ENCODE peak calls at places on chromosomes 6 and 20, in six cellular contexts. K is CD4-positive, CD25-positive, alpha-beta regulatory T cell; Z is prostate gland; F is naive thymus-derived CD4-positive, alpha-beta T cell; P is CD4-positive, alpha-beta memory T cell; B is psoas muscle. V is an unnamed sample. For H3K36me3, the result is how much of the 10 kb centered on the place peaks cover.

GRCh38 chr6:169827372-169827771 is 76.0 kb downstream of the ERMARD start:
- DNase-seq in K (no peak), Z (no peak), F (no peak), P (no peak), B (no peak), V (no peak)

GRCh38 chr6:6942826-6943225 is 164.9 kb upstream of the RREB1 start:
- DNase-seq in K (no peak), Z (no peak), F (no peak), P (no peak), B (peak), V (no peak)

GRCh38 chr6:8983202-8983688 is 547.9 kb upstream of the SLC35B3 start:
- DNase-seq in K (peak), Z (peak), F (peak), P (peak), B (peak), V (peak)

GRCh38 chr6:71349976-71350615 is 61.5 kb downstream of the OGFRL1 start:
- DNase-seq in K (no peak), Z (no peak), F (no peak), P (no peak), B (no peak), V (no peak)

GRCh38 chr6:77930382-77930781 is 277.5 kb downstream of the MEI4 start:
- DNase-seq in K (no peak), Z (no peak), F (no peak), P (no peak), B (no peak), V (no peak)

GRCh38 chr6:35080821-35081425 is 60.2 kb downstream of the TCP11 start:
- DNase-seq in K (no peak), Z (no peak), F (no peak), P (no peak), B (no peak), V (no peak)

GRCh38 chr20:10949930-10950783 is 276.4 kb upstream of the JAG1 start:
- DNase-seq in K (no peak), Z (no peak), F (no peak), P (no peak), B (no peak), V (no peak)

GRCh38 chr20:7742479-7742878 is 197.8 kb downstream of the HAO1 start:
- DNase-seq in K (no peak), Z (no peak), F (no peak), P (no peak), B (no peak), V (no peak)

GRCh38 chr6:113805167-113805835 is 51.8 kb upstream of the MARCKS start:
- DNase-seq in K (no peak), Z (no peak), F (no peak), P (no peak), B (no peak), V (no peak)

GRCh38 chr6:119147101-119148053 is 68.9 kb upstream of the FAM184A start:
- DNase-seq in K (no peak), Z (no peak), F (no peak), P (no peak), B (peak), V (no peak)

GRCh38 chr20:33781945-33782344 is 29.2 kb upstream of the CHMP4B start:
- DNase-seq in K (no peak), Z (no peak), F (no peak), P (no peak), B (no peak), V (no peak)

GRCh38 chr6:125884656-125885055 is 71.9 kb upstream of the HINT3 start:
- DNase-seq in K (no peak), Z (no peak), F (no peak), P (no peak), B (no peak), V (no peak)

GRCh38 chr20:17654649-17655285 is 27.3 kb downstream of the RRBP1 start:
- DNase-seq in K (no peak), Z (no peak), F (no peak), P (no peak), B (peak), V (no peak)

GRCh38 chr6:165988757-165989456 is 178.7 kb downstream of the TBXT start:
- DNase-seq in K (no peak), Z (no peak), F (no peak), P (no peak), B (no peak), V (no peak)

GRCh38 chr20:45251884-45252571 is 2.3 kb downstream of the SLPI start:
- DNase-seq in K (no peak), Z (no peak), F (no peak), P (no peak), B (no peak), V (no peak)

GRCh38 chr6:103858003-103858402 is 1001.7 kb downstream of the HACE1 start:
- DNase-seq in K (no peak), Z (no peak), F (no peak), P (no peak), B (no peak), V (no peak)

GRCh38 chr6:24907959-24908358 is 27.8 kb downstream of the RIPOR2 start:
- DNase-seq in K (no peak), Z (no peak), F (no peak), P (no peak), B (no peak), V (no peak)

GRCh38 chr20:11719153-11719552 is 198.5 kb upstream of the BTBD3 start:
- DNase-seq in K (no peak), Z (no peak), F (no peak), P (no peak), B (no peak), V (no peak)

GRCh38 chr6:55882731-55883595 is 7.6 kb upstream of the BMP5 start:
- DNase-seq in K (no peak), Z (no peak), F (no peak), P (no peak), B (no peak), V (no peak)

GRCh38 chr6:1702580-1703051 is 92.9 kb downstream of the FOXC1 start:
- DNase-seq in K (no peak), Z (no peak), F (no peak), P (no peak), B (no peak), V (no peak)

GRCh38 chr6:156166093-156166492 is 611.1 kb upstream of the ARID1B start:
- DNase-seq in K (peak), Z (no peak), F (no peak), P (peak), B (no peak), V (no peak)

GRCh38 chr6:6546318-6547110 is 42.0 kb upstream of the LY86 start:
- DNase-seq in K (peak), Z (no peak), F (no peak), P (peak), B (peak), V (peak)

GRCh38 chr6:136408205-136408604 is 118.6 kb upstream of the BCLAF1 start:
- DNase-seq in K (no peak), Z (no peak), F (no peak), P (no peak), B (no peak), V (no peak)

GRCh38 chr6:111269401-111269970 is 182.2 kb downstream of the SLC16A10 start:
- DNase-seq in K (no peak), Z (no peak), F (no peak), P (no peak), B (no peak), V (no peak)

GRCh38 chr6:152698692-152699091 is 995 bp downstream of the MYCT1 start:
- DNase-seq in K (no peak), Z (no peak), F (no peak), P (no peak), B (no peak), V (no peak)

GRCh38 chr20:32112862-32113261 is 3.3 kb downstream of the TM9SF4 start:
- DNase-seq in K (no peak), Z (no peak), F (no peak), P (no peak), B (no peak), V (no peak)

GRCh38 chr6:47680724-47681123 is 17.7 kb upstream of the ADGRF4 start:
- DNase-seq in K (no peak), Z (no peak), F (no peak), P (no peak), B (no peak), V (no peak)

GRCh38 chr6:74182992-74183391 is 487.0 kb downstream of the CD109 start:
- DNase-seq in K (no peak), Z (no peak), F (no peak), P (no peak), B (peak), V (no peak)

GRCh38 chr6:3319801-3320200 is 61.1 kb downstream of the PSMG4 start:
- DNase-seq in K (no peak), Z (no peak), F (no peak), P (no peak), B (no peak), V (no peak)

DNA sequence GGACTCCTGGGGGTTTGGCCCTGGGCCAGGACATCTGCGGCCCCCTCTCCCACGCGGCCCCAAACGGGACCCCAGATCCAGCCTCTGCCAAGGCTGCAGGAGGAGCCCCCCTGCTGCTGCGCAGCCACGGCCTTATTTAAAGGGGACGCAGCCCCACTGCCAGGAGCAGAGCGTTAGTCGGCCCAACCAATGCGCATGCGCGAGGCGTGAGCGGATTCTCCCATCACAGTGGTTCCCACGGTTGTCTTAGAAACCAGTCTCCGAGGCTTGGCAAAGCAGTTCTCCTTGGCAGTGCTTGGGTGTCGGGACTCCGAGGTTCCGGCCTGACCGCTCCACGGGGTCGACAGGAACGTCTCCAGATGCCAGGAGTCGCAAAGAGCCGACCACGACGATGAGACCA is 288.3 kb upstream of the ZNF337 start:
- DNase-seq in K (peak), Z (no peak), F (no peak), P (no peak), B (peak), V (no peak)
- H3K4me3 ChIP-seq in K (no peak), Z (no peak), F (no peak), P (no peak), B (peak), V (peak)

DNA sequence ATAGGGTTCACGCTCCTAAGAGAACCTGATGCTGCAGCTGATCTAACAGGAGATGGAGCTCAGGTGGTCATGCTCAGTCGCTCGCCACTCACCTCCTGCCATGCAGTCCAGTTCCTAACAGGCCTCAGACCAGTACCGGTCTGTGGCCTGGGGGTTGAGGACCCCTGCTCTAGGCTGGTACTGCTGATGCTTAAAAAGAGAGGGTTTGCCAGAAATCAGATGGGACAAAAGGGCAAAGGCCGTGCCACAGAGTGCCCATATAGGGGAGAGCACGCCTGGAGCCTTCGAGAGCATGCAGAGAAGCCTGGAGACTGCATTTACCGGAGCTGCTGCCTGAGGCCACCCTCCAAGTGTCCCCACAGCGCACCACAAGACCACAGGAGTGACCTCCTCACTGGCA is 75.5 kb downstream of the PTPN1 start:
- DNase-seq in K (no peak), Z (no peak), F (no peak), P (no peak), B (no peak), V (no peak)
- H3K36me3 ChIP-seq in K (half or more), Z (under half), F (under half), P (half or more), B (half or more), V (under half)

GRCh38 chr6:133951227-133951626 is 1.8 kb upstream of the TBPL1 start:
- DNase-seq in K (no peak), Z (no peak), F (no peak), P (no peak), B (no peak), V (no peak)

GRCh38 chr6:133953634-133954415 is 801 bp downstream of the TBPL1 start:
- DNase-seq in K (peak), Z (peak), F (no peak), P (no peak), B (no peak), V (peak)

GRCh38 chr6:133951881-133952814 is 876 bp upstream of the TBPL1 start:
- DNase-seq in K (peak), Z (peak), F (peak), P (peak), B (peak), V (peak)

GRCh38 chr6:133955136-133955576 is 2.1 kb downstream of the TBPL1 start:
- DNase-seq in K (no peak), Z (no peak), F (no peak), P (no peak), B (no peak), V (no peak)

GRCh38 chr6:133952815-133953633 is at the start of gene TBPL1:
- DNase-seq in K (peak), Z (peak), F (peak), P (peak), B (peak), V (peak)
- H3K27ac ChIP-seq in K (peak), Z (peak), F (peak), P (peak), B (peak), V (peak)

GRCh38 chr6:30100585-30101422 is 12.1 kb downstream of the TRIM31 start:
- DNase-seq in K (peak), Z (peak), F (no peak), P (no peak), B (peak), V (peak)
- H3K4me3 ChIP-seq in K (peak), Z (peak), F (peak), P (peak), B (peak), V (peak)

GRCh38 chr20:48951041-48951440 is 29.5 kb downstream of the ARFGEF2 start:
- DNase-seq in K (no peak), Z (no peak), F (no peak), P (no peak), B (no peak), V (no peak)
- H3K36me3 ChIP-seq in K (half or more), Z (under half), F (under half), P (half or more), B (half or more), V (half or more)

GRCh38 chr6:42271834-42272805 is 54.5 kb upstream of the MRPS10 start:
- DNase-seq in K (no peak), Z (no peak), F (no peak), P (no peak), B (no peak), V (no peak)
- H3K27ac ChIP-seq in K (no peak), Z (no peak), F (no peak), P (no peak), B (no peak), V (no peak)

DNA sequence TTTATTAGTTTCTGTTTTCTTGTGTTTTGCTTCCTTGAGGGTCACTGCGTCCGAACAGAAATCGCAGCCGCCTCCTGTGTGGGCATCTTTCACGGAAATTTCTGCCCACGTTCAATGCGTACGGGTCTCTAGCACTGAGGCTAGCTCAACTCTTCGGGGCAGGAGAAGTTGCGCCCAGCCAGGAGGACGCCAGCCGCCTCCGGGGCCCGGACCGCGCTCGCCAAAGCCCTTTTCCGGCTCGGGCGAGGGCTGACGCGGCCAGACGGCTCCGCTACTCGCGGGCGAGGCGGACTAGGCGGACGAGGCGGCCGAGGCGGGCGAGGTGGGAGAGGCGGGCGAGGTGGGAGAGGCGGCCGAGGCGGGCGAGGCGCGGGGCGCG is 845 bp downstream of the TFAP2B start:
- DNase-seq in K (no peak), Z (no peak), F (no peak), P (no peak), B (no peak), V (no peak)
- H3K4me3 ChIP-seq in K (no peak), Z (no peak), F (no peak), P (no peak), B (peak), V (no peak)

GRCh38 chr20:56518126-56518525 is 6.4 kb upstream of the FAM209A start:
- DNase-seq in K (no peak), Z (no peak), F (no peak), P (no peak), B (no peak), V (no peak)

GRCh38 chr20:56515657-56516381 is 8.7 kb upstream of the FAM209A start:
- DNase-seq in K (no peak), Z (no peak), F (no peak), P (no peak), B (no peak), V (no peak)

GRCh38 chr20:56517641-56518040 is 6.9 kb upstream of the FAM209A start:
- DNase-seq in K (no peak), Z (no peak), F (no peak), P (no peak), B (no peak), V (no peak)

GRCh38 chr20:56516631-56517030 is 7.9 kb upstream of the FAM209A start:
- DNase-seq in K (no peak), Z (no peak), F (no peak), P (no peak), B (no peak), V (no peak)

GRCh38 chr20:56517211-56517610 is 7.3 kb upstream of the FAM209A start:
- DNase-seq in K (no peak), Z (no peak), F (no peak), P (no peak), B (no peak), V (no peak)
- H3K36me3 ChIP-seq in K (half or more), Z (under half), F (under half), P (half or more), B (half or more), V (half or more)

DNA sequence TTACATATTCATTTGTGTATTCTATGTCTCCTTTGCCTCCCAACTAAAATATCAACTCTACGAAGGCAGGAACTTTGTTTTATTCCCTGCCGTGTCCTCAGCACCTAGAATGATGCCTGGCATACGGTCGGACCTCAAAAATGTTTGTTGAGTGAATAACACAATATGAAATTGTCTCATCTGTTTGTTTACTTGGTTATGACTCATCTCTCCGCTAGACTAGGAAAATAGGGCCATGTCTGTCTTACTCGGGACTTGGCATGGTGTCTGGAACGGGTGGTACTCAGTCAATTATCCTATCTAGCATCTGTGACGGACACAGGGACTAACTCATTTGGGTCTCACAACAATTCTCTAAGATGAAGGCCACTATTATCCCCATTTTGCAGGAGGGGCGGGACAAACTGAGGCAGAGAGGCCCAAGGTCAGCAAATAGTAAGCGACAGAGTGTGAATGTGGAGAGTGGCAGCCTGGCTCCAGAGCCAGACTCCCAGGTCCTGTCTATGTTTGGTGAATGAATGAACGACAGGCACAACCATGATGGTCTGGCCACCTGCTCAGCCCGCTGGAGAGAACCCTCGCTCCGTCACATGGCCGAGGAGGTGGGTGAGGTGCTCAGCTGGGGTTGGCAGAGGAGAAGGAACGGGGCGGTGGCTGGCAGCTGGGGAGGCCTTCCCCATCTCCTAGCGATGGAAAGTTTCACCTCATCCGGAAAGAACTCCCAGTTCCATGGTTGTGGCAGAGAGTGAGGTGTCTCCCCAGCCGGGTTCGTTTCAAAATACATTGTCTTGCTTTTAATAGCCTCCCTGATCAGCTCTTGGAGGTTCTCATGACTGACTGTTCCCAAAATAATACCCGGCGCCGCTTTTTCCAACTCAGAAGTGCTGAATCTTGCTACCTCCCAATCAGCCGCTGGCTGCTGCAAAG is 27.6 kb upstream of the NFATC2 start:
- DNase-seq in K (no peak), Z (no peak), F (no peak), P (no peak), B (peak), V (no peak)
- H3K27ac ChIP-seq in K (no peak), Z (peak), F (no peak), P (no peak), B (peak), V (no peak)

DNA sequence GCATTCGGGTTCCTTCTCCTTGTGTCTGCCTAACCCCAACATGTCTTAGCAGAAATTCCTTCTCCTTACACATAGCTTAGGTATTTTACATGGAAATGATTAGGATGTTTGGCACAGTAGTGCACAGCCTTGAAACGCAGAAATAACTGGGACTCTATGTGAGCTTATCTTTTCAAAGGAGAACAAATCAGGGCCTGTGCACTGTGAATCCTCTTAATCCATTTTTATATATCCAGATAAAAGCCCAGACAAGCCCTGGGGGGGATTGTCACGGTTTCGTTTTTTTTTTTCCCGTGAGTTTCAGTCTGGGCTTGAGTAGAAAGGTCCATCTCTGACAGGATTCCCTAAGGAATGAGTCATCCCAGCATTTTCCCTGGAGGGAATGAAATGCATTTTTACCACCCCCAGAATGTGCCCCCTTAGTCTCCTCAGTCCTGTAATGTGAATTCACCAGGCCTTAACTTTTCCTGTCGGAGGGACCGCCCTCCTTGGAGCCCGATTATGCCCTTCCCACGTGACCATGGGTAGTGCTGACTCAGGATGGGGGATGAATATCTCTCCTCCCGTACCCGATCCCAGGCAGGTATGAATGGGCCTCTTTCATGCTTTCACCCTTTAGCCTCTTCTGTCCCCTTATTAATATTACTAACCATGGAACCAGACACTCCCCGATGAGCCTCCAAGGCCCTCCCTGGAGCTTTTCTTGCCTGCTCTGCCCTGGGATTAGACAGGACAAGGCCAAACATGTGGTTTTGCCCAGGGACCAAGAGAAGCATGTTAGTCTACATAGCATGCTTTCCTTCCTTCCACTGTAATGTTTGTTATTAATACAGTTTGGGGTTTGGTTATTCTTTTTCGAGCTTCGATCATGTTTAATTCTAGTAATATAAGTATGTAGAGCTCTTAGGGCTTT is 23.9 kb upstream of the NAA20 start:
- DNase-seq in K (no peak), Z (peak), F (no peak), P (no peak), B (no peak), V (no peak)
- H3K4me3 ChIP-seq in K (no peak), Z (no peak), F (no peak), P (no peak), B (peak), V (no peak)